ENCODE peak calls at places on chromosomes 11 and 22, in six cellular contexts. W, U, S, X, A and Y are unnamed samples.

GRCh38 chr11:94568200-94568599 is 1.0 kb downstream of the PIWIL4 start:
- DNase-seq in S (no peak), X (no peak), A (no peak), U (no peak), W (no peak), Y (no peak)

GRCh38 chr11:73648629-73649046 is 2.3 kb downstream of the PLEKHB1 start:
- DNase-seq in X (no peak), A (no peak), S (no peak), U (no peak), W (no peak), Y (no peak)

GRCh38 chr22:23550049-23550650 is 29.9 kb downstream of the IGLL1 start:
- DNase-seq in W (no peak), S (no peak), U (no peak), X (no peak), A (no peak), Y (no peak)

GRCh38 chr11:130001491-130002351 is 914 bp downstream of the PRDM10 start:
- DNase-seq in A (peak; percentile 78), W (peak; percentile 53), S (peak; percentile 41), U (no peak), X (peak; percentile 51), Y (peak; percentile 63)

GRCh38 chr22:40922484-40923303 is 28.5 kb upstream of the RBX1 start:
- DNase-seq in U (no peak), A (peak; percentile 74), W (no peak), X (no peak), S (no peak), Y (peak; percentile 71)

GRCh38 chr11:35363246-35364100 is 55.9 kb downstream of the SLC1A2 start:
- DNase-seq in U (peak; percentile 68), W (no peak), X (no peak), A (peak; percentile 72), S (peak; percentile 70), Y (no peak)

GRCh38 chr11:88552377-88553029 is 215.0 kb upstream of the CTSC start:
- DNase-seq in U (no peak), S (peak; percentile 18), A (peak; percentile 73), W (peak; percentile 44), X (peak; percentile 39), Y (peak; percentile 71)

GRCh38 chr22:17213976-17214375 is 5.3 kb downstream of the ADA2 start:
- DNase-seq in X (peak; percentile 60), U (peak; percentile 73), W (peak; percentile 56), A (peak; percentile 57), S (peak; percentile 68), Y (peak; percentile 50)

GRCh38 chr11:75576445-75577049 is 14.5 kb downstream of the SERPINH1 start:
- DNase-seq in A (peak; percentile 81), U (no peak), X (peak; percentile 83), W (no peak), S (no peak), Y (peak; percentile 63)

GRCh38 chr11:102116453-102117205 is 6.4 kb downstream of the YAP1 start:
- DNase-seq in S (no peak), W (no peak), X (no peak), U (no peak), A (peak; percentile 29), Y (no peak)

GRCh38 chr22:25930083-25930482 is 188.1 kb downstream of the MYO18B start:
- DNase-seq in W (no peak), X (no peak), S (no peak), U (no peak), A (no peak), Y (no peak)

GRCh38 chr22:22060200-22061084 is 77.9 kb upstream of the TOP3B start:
- DNase-seq in X (peak; percentile 51), W (peak; percentile 56), S (peak; percentile 37), A (peak; percentile 43), U (peak; percentile 16), Y (peak; percentile 64)

GRCh38 chr11:67562951-67563350 is 20.7 kb upstream of the GSTP1 start:
- DNase-seq in A (no peak), S (no peak), W (no peak), X (no peak), U (no peak), Y (no peak)

GRCh38 chr11:35579557-35580396 is 38.5 kb upstream of the FJX1 start:
- DNase-seq in W (no peak), A (peak; percentile 94), U (no peak), X (no peak), S (no peak), Y (peak; percentile 40)

GRCh38 chr11:14537134-14537599 is 17.0 kb upstream of the PSMA1 start:
- DNase-seq in U (no peak), X (no peak), A (peak; percentile 53), W (peak; percentile 53), S (no peak), Y (peak; percentile 63)

GRCh38 chr22:21564411-21564810 is 3.1 kb upstream of the UBE2L3 start:
- DNase-seq in S (no peak), W (no peak), U (no peak), A (no peak), X (no peak), Y (no peak)

GRCh38 chr11:4203603-4204360 is 109.2 kb downstream of the RRM1 start:
- DNase-seq in U (no peak), S (no peak), W (no peak), X (no peak), A (no peak), Y (no peak)

GRCh38 chr11:121652982-121653381 is 200.2 kb upstream of the SORL1-AS1 start:
- DNase-seq in A (peak; percentile 44), U (no peak), W (no peak), S (no peak), X (no peak), Y (peak; percentile 46)

GRCh38 chr22:46537221-46537945 is at the start of gene CELSR1:
- DNase-seq in W (peak; percentile 72), A (peak; percentile 50), S (no peak), X (peak; percentile 80), U (no peak), Y (peak; percentile 80)

GRCh38 chr11:13135385-13136271 is 126.5 kb downstream of the RASSF10 start:
- DNase-seq in A (peak; percentile 32), X (no peak), W (no peak), S (no peak), U (no peak), Y (no peak)

GRCh38 chr11:44702897-44703296 is 23.9 kb upstream of the TSPAN18 start:
- DNase-seq in U (no peak), S (no peak), X (no peak), A (no peak), W (no peak), Y (peak; percentile 24)

GRCh38 chr11:60771146-60771545 is 14.0 kb upstream of the MS4A10 start:
- DNase-seq in W (no peak), U (no peak), S (no peak), X (no peak), A (no peak), Y (no peak)

GRCh38 chr11:68409748-68410344 is 50.7 kb upstream of the PPP6R3 start:
- DNase-seq in A (no peak), W (no peak), U (no peak), X (no peak), S (no peak), Y (no peak)

GRCh38 chr11:112229159-112229558 is 2.9 kb downstream of the PTS start:
- DNase-seq in W (no peak), U (no peak), X (no peak), S (no peak), A (no peak), Y (no peak)

GRCh38 chr11:112235750-112236390 is 9.6 kb downstream of the PTS start:
- DNase-seq in S (no peak), W (no peak), A (no peak), U (no peak), X (no peak), Y (no peak)

GRCh38 chr11:112229746-112230433 is 3.7 kb downstream of the PTS start:
- DNase-seq in U (no peak), W (no peak), S (no peak), A (peak; percentile 88), X (no peak), Y (no peak)

GRCh38 chr11:112228706-112229105 is 2.5 kb downstream of the PTS start:
- DNase-seq in S (no peak), W (no peak), A (no peak), U (no peak), X (no peak), Y (no peak)

DNA sequence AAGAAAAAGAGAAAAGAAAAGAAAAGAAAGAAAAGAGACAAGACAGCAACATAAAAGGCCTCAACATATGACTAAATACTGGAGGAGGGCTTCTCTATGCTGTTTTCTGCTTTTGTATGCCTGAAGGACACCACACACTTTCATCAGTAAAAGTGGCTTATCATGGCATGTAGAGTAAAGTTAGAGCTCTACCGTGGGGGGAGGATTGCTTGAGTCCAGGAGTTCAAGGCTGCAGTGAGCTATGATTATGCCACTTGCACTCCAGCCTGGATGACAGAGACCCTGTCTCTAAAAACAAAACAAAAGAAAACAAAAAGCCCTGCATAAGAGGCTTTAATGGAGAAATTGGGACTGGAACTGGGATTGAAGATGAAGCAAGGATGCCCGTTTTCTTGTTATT is 5.7 kb downstream of the PTS start:
- DNase-seq in A (no peak), S (no peak), W (no peak), U (no peak), X (no peak), Y (no peak)
- H3K36me3 ChIP-seq in A (peaks cover 50% of the 10 kb centered on the region), S (peaks cover 89% of the 10 kb centered on the region), W (no peaks in the 10 kb centered on the region), U (no peaks in the 10 kb centered on the region), X (peaks cover 59% of the 10 kb centered on the region), Y (no peaks in the 10 kb centered on the region)

GRCh38 chr11:58292017-58292416 is 24.0 kb upstream of the OR10W1 start:
- DNase-seq in W (no peak), S (no peak), X (no peak), U (no peak), A (no peak), Y (no peak)
- H3K4me1 ChIP-seq in W (no peaks in the 10 kb centered on the region), S (no peaks in the 10 kb centered on the region), X (no peaks in the 10 kb centered on the region), U (no peaks in the 10 kb centered on the region), A (no peaks in the 10 kb centered on the region), Y (no peaks in the 10 kb centered on the region)

DNA sequence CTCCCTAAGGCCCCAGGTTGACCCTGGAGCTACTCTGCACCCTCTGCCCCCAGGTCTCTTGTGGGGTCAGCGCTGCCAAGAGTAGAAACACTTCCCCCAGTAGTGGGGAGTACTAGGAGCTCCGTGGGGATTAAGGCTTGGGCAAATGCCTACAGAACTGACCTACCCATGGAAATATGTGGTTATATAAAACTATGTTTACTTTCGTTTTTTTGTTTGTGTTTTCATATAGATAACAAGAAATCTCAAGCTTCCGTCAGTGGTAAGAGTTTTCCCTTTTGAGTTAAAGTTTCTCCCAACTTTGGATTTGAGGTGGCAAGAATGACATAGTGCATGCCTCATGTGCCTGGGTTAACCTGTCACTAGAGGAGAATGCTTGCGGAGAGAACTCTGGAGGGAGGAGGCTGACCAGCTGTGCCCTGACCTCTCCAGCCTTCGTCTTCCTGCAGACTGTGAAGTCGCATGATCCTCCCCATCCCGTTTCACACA is 45.5 kb downstream of the MED15 start:
- DNase-seq in U (peak; percentile 74), S (no peak), X (no peak), W (peak; percentile 44), A (no peak), Y (peak; percentile 55)
- H3K36me3 ChIP-seq in U (no peaks in the 10 kb centered on the region), S (peaks cover 5% of the 10 kb centered on the region), X (peaks cover 71% of the 10 kb centered on the region), W (peaks cover 7% of the 10 kb centered on the region), A (peaks cover 42% of the 10 kb centered on the region), Y (no peaks in the 10 kb centered on the region)

DNA sequence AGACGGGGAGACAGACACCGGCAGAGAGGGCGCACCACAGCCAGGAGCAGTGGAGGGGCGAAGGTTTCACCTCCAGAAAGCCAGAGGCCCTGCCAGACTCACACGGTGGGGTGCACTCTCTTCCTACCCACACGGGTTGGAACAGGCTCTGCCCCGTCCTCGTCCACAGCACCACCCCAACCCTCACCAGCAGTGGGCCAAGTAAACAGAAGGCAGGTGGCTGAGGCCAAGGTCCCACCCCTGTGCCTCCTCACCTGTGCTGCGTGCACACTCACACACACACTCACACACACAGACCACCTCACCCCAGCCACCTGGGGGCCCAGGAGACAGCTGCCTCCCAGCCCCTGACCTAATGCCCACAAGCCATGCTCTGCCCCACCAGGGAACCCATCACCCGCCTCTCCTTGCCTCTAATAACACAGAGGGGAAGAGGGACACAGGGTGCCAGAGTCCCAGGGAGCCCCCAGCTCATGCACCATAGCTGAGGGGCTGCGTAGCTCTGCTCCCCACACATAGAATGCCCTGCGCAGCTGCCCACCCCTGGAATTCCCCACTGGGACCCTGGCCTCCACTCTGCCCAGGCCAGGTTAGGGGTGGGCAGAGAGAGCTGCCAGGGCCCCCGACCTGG is 3.1 kb downstream of the CYB5R3 start:
- DNase-seq in A (peak; percentile 31), W (peak; percentile 71), S (no peak), X (peak; percentile 58), U (no peak), Y (no peak)
- H3K4me1 ChIP-seq in A (peaks cover 37% of the 10 kb centered on the region), W (peaks cover 47% of the 10 kb centered on the region), S (peaks cover 61% of the 10 kb centered on the region), X (peaks cover 79% of the 10 kb centered on the region), U (peaks cover 67% of the 10 kb centered on the region), Y (peaks cover 75% of the 10 kb centered on the region)